ENCODE peak calls at places on chromosomes 7 and 10, in eight cellular contexts. One of them, this sample, is unnamed.

GRCh38 chr10:71788954-71789353 is 15.6 kb upstream of the VSIR start:
- DNase-seq in stomach: no peak
- DNase-seq in sigmoid colon: no peak
- DNase-seq in A549: no peak
- DNase-seq in IMR-90: no peak
- DNase-seq in Peyer's patch: no peak
- DNase-seq in body of pancreas: no peak
- DNase-seq in HepG2: no peak
- DNase-seq in this sample: no peak

GRCh38 chr7:13628231-13629001 is 361.1 kb downstream of the ETV1 start:
- DNase-seq in stomach: no peak
- DNase-seq in HepG2: no peak
- DNase-seq in sigmoid colon: no peak
- DNase-seq in IMR-90: peak; percentile 55
- DNase-seq in Peyer's patch: no peak
- DNase-seq in A549: no peak
- DNase-seq in body of pancreas: no peak
- DNase-seq in this sample: no peak

GRCh38 chr7:157938211-157938610 is 601.4 kb downstream of the DNAJB6 start:
- DNase-seq in A549: no peak
- DNase-seq in HepG2: no peak
- DNase-seq in body of pancreas: no peak
- DNase-seq in sigmoid colon: no peak
- DNase-seq in IMR-90: no peak
- DNase-seq in stomach: no peak
- DNase-seq in Peyer's patch: no peak
- DNase-seq in this sample: no peak

GRCh38 chr7:51079494-51079893 is 237.1 kb downstream of the COBL start:
- DNase-seq in Peyer's patch: no peak
- DNase-seq in A549: no peak
- DNase-seq in stomach: no peak
- DNase-seq in IMR-90: no peak
- DNase-seq in HepG2: no peak
- DNase-seq in sigmoid colon: no peak
- DNase-seq in body of pancreas: peak; percentile 78
- DNase-seq in this sample: no peak

GRCh38 chr7:34696415-34696814 is 38.4 kb downstream of the NPSR1 start:
- DNase-seq in HepG2: no peak
- DNase-seq in IMR-90: no peak
- DNase-seq in A549: no peak
- DNase-seq in Peyer's patch: no peak
- DNase-seq in sigmoid colon: no peak
- DNase-seq in body of pancreas: no peak
- DNase-seq in stomach: no peak
- DNase-seq in this sample: no peak

GRCh38 chr7:29337628-29338116 is 143.1 kb downstream of the CHN2 start:
- DNase-seq in stomach: no peak
- DNase-seq in sigmoid colon: no peak
- DNase-seq in Peyer's patch: peak; percentile 21
- DNase-seq in A549: no peak
- DNase-seq in body of pancreas: no peak
- DNase-seq in IMR-90: no peak
- DNase-seq in HepG2: no peak
- DNase-seq in this sample: no peak

GRCh38 chr10:25631471-25631870 is 302.6 kb upstream of the MYO3A start:
- DNase-seq in IMR-90: no peak
- DNase-seq in Peyer's patch: no peak
- DNase-seq in stomach: no peak
- DNase-seq in A549: no peak
- DNase-seq in HepG2: no peak
- DNase-seq in sigmoid colon: no peak
- DNase-seq in body of pancreas: no peak
- DNase-seq in this sample: peak; percentile 30

GRCh38 chr7:110987130-110987693 is 103.7 kb upstream of the LRRN3 start:
- DNase-seq in stomach: no peak
- DNase-seq in A549: no peak
- DNase-seq in sigmoid colon: no peak
- DNase-seq in HepG2: no peak
- DNase-seq in IMR-90: no peak
- DNase-seq in body of pancreas: no peak
- DNase-seq in Peyer's patch: no peak
- DNase-seq in this sample: no peak

GRCh38 chr7:156379242-156380070 is 261.1 kb upstream of the RNF32 start:
- DNase-seq in HepG2: peak; percentile 83
- DNase-seq in stomach: no peak
- DNase-seq in body of pancreas: peak; percentile 53
- DNase-seq in sigmoid colon: no peak
- DNase-seq in Peyer's patch: no peak
- DNase-seq in A549: no peak
- DNase-seq in IMR-90: no peak
- DNase-seq in this sample: no peak

GRCh38 chr10:7258948-7259523 is 151.8 kb downstream of the SFMBT2 start:
- DNase-seq in Peyer's patch: peak; percentile 63
- DNase-seq in IMR-90: no peak
- DNase-seq in A549: no peak
- DNase-seq in body of pancreas: no peak
- DNase-seq in HepG2: no peak
- DNase-seq in stomach: no peak
- DNase-seq in sigmoid colon: no peak
- DNase-seq in this sample: no peak

GRCh38 chr10:77069020-77069419 is 568.6 kb downstream of the KCNMA1 start:
- DNase-seq in Peyer's patch: no peak
- DNase-seq in HepG2: no peak
- DNase-seq in sigmoid colon: no peak
- DNase-seq in stomach: no peak
- DNase-seq in body of pancreas: no peak
- DNase-seq in A549: no peak
- DNase-seq in IMR-90: no peak
- DNase-seq in this sample: no peak

GRCh38 chr10:13536674-13537366 is 8.0 kb upstream of the BEND7 start:
- DNase-seq in A549: peak; percentile 70
- DNase-seq in stomach: peak; percentile 67
- DNase-seq in IMR-90: peak; percentile 41
- DNase-seq in body of pancreas: peak; percentile 76
- DNase-seq in sigmoid colon: no peak
- DNase-seq in HepG2: peak; percentile 65
- DNase-seq in Peyer's patch: no peak
- DNase-seq in this sample: no peak

GRCh38 chr7:44707558-44708230 is 41.0 kb upstream of the ZMIZ2 start:
- DNase-seq in body of pancreas: peak; percentile 18
- DNase-seq in A549: no peak
- DNase-seq in HepG2: no peak
- DNase-seq in stomach: no peak
- DNase-seq in Peyer's patch: no peak
- DNase-seq in sigmoid colon: no peak
- DNase-seq in IMR-90: no peak
- DNase-seq in this sample: no peak

GRCh38 chr7:2006231-2006771 is 226.4 kb downstream of the MAD1L1 start:
- DNase-seq in body of pancreas: peak; percentile 3
- DNase-seq in HepG2: no peak
- DNase-seq in A549: no peak
- DNase-seq in IMR-90: no peak
- DNase-seq in sigmoid colon: peak; percentile 32
- DNase-seq in Peyer's patch: no peak
- DNase-seq in stomach: no peak
- DNase-seq in this sample: no peak

GRCh38 chr10:127600479-127600878 is 51.4 kb downstream of the NPS start:
- DNase-seq in Peyer's patch: no peak
- DNase-seq in A549: no peak
- DNase-seq in body of pancreas: no peak
- DNase-seq in HepG2: peak; percentile 9
- DNase-seq in stomach: no peak
- DNase-seq in IMR-90: no peak
- DNase-seq in sigmoid colon: no peak
- DNase-seq in this sample: no peak

GRCh38 chr10:102117391-102118159 is 2.6 kb downstream of the LDB1 start:
- DNase-seq in Peyer's patch: peak; percentile 61
- DNase-seq in sigmoid colon: peak; percentile 95
- DNase-seq in body of pancreas: peak; percentile 92
- DNase-seq in IMR-90: peak; percentile 73
- DNase-seq in stomach: peak; percentile 91
- DNase-seq in HepG2: peak; percentile 78
- DNase-seq in A549: peak; percentile 53
- DNase-seq in this sample: peak; percentile 86

GRCh38 chr10:18140957-18141888 is 999 bp downstream of the CACNB2 start:
- DNase-seq in Peyer's patch: no peak
- DNase-seq in body of pancreas: peak; percentile 46
- DNase-seq in A549: no peak
- DNase-seq in stomach: no peak
- DNase-seq in sigmoid colon: peak; percentile 76
- DNase-seq in IMR-90: no peak
- DNase-seq in HepG2: no peak
- DNase-seq in this sample: no peak

GRCh38 chr7:101507791-101508252 is 121.3 kb downstream of the MYL10 start:
- DNase-seq in IMR-90: peak; percentile 42
- DNase-seq in body of pancreas: peak; percentile 45
- DNase-seq in HepG2: peak; percentile 78
- DNase-seq in A549: peak; percentile 84
- DNase-seq in stomach: no peak
- DNase-seq in sigmoid colon: no peak
- DNase-seq in Peyer's patch: peak; percentile 19
- DNase-seq in this sample: no peak
- H3K4me3 ChIP-seq in IMR-90: no peak overlapping the region
- H3K4me3 ChIP-seq in body of pancreas: no peak overlapping the region
- H3K4me3 ChIP-seq in HepG2: no peak overlapping the region
- H3K4me3 ChIP-seq in A549: no peak overlapping the region
- H3K4me3 ChIP-seq in stomach: no peak overlapping the region
- H3K4me3 ChIP-seq in sigmoid colon: no peak overlapping the region
- H3K4me3 ChIP-seq in Peyer's patch: no peak overlapping the region
- H3K4me3 ChIP-seq in this sample: no peak overlapping the region

GRCh38 chr7:30906014-30906413 is 5.6 kb upstream of the AQP1 start:
- DNase-seq in stomach: no peak
- DNase-seq in HepG2: no peak
- DNase-seq in A549: no peak
- DNase-seq in body of pancreas: peak; percentile 61
- DNase-seq in IMR-90: no peak
- DNase-seq in sigmoid colon: no peak
- DNase-seq in Peyer's patch: no peak
- DNase-seq in this sample: no peak
- H3K27ac ChIP-seq in stomach: no peak overlapping the region
- H3K27ac ChIP-seq in HepG2: no peak overlapping the region
- H3K27ac ChIP-seq in A549: no peak overlapping the region
- H3K27ac ChIP-seq in body of pancreas: no peak overlapping the region
- H3K27ac ChIP-seq in IMR-90: no peak overlapping the region
- H3K27ac ChIP-seq in sigmoid colon: peak overlapping the region; percentile 90
- H3K27ac ChIP-seq in Peyer's patch: peak overlapping the region; percentile 72
- H3K27ac ChIP-seq in this sample: no peak overlapping the region

GRCh38 chr7:16916111-16916639 is 34.4 kb upstream of the AGR3 start:
- DNase-seq in HepG2: no peak
- DNase-seq in body of pancreas: no peak
- DNase-seq in stomach: no peak
- DNase-seq in IMR-90: peak; percentile 89
- DNase-seq in sigmoid colon: no peak
- DNase-seq in A549: peak; percentile 75
- DNase-seq in Peyer's patch: no peak
- DNase-seq in this sample: no peak

GRCh38 chr7:16915405-16915804 is 33.6 kb upstream of the AGR3 start:
- DNase-seq in HepG2: no peak
- DNase-seq in A549: no peak
- DNase-seq in Peyer's patch: no peak
- DNase-seq in stomach: no peak
- DNase-seq in IMR-90: peak; percentile 91
- DNase-seq in sigmoid colon: no peak
- DNase-seq in body of pancreas: no peak
- DNase-seq in this sample: no peak

GRCh38 chr7:16914771-16915170 is 33.0 kb upstream of the AGR3 start:
- DNase-seq in Peyer's patch: no peak
- DNase-seq in IMR-90: no peak
- DNase-seq in HepG2: peak; percentile 81
- DNase-seq in A549: peak; percentile 45
- DNase-seq in body of pancreas: no peak
- DNase-seq in sigmoid colon: no peak
- DNase-seq in stomach: no peak
- DNase-seq in this sample: no peak

GRCh38 chr7:16918288-16918895 is 36.6 kb upstream of the AGR3 start:
- DNase-seq in HepG2: peak; percentile 31
- DNase-seq in IMR-90: peak; percentile 64
- DNase-seq in body of pancreas: peak; percentile 26
- DNase-seq in stomach: peak; percentile 32
- DNase-seq in Peyer's patch: no peak
- DNase-seq in sigmoid colon: no peak
- DNase-seq in A549: peak; percentile 68
- DNase-seq in this sample: peak; percentile 35

DNA sequence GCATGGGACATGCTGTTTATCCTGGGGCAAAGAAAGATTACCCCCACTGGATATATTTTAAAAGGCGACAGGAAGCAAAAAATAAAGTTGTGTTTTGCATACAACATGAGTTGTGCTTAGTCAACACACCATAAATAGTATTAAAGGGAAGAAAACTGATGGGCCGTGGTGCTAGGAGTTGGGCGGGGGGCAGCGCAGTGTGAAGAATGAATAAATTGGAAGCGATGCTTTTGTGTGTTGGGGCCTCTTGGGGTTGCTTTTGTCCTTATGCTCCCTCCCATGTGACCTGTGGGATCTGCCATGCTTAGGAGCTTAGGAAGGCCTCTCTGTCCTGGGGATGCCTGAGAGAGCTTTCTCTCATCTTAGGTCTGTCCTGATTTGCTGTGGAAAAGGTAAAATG is 35.0 kb upstream of the AGR3 start:
- DNase-seq in Peyer's patch: no peak
- DNase-seq in body of pancreas: no peak
- DNase-seq in IMR-90: no peak
- DNase-seq in sigmoid colon: no peak
- DNase-seq in HepG2: no peak
- DNase-seq in A549: no peak
- DNase-seq in stomach: no peak
- DNase-seq in this sample: no peak
- H3K4me3 ChIP-seq in Peyer's patch: no peak overlapping the region
- H3K4me3 ChIP-seq in body of pancreas: no peak overlapping the region
- H3K4me3 ChIP-seq in IMR-90: no peak overlapping the region
- H3K4me3 ChIP-seq in sigmoid colon: no peak overlapping the region
- H3K4me3 ChIP-seq in HepG2: no peak overlapping the region
- H3K4me3 ChIP-seq in A549: peak overlapping the region; percentile 15
- H3K4me3 ChIP-seq in stomach: no peak overlapping the region
- H3K4me3 ChIP-seq in this sample: no peak overlapping the region

DNA sequence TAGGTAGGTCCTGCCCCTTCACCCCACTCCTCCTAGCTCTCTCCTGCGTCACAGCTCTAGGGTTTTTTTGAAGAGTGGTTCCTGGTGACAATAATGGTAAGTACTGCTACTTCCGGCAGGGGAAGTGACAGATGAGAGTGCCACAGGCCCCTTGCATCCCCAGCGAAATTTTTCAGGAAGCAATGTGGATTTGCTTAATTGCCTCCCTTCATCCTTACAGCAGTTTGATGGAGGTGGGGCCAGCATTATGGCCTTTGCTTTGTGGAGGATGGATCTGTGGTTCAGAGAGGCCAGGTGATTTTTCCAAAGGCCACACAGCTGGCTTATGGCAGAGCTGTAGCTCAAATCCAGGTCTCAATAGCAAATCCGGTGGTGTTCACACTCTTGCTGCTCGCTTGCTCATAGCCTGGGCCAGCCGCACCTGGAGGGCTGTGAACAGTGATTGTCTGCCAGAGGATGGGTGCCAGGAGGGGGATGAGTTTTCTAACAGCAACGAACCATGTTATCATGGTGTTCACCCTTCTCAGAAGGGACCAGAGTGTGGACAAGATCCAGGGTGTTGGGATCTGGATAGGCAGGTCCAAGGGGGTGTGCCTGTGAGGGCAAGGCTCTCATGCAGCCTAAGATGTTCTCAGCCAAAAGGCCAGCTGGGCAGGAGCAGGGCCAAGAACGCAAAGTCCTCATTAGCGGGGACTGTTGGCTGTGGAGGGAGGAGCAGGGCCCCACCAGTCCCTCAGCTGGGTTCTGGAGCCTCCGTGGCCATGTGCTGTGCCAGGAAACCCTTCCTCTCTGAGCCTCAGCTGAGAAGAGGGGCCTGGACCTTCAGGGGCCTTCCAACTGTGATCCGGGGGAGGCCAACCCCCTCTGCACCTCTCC is 89.0 kb downstream of the EMX2 start:
- DNase-seq in IMR-90: no peak
- DNase-seq in Peyer's patch: no peak
- DNase-seq in stomach: no peak
- DNase-seq in A549: no peak
- DNase-seq in sigmoid colon: no peak
- DNase-seq in HepG2: no peak
- DNase-seq in body of pancreas: no peak
- DNase-seq in this sample: peak; percentile 27
- H3K27ac ChIP-seq in IMR-90: no peak overlapping the region
- H3K27ac ChIP-seq in Peyer's patch: no peak overlapping the region
- H3K27ac ChIP-seq in stomach: no peak overlapping the region
- H3K27ac ChIP-seq in A549: no peak overlapping the region
- H3K27ac ChIP-seq in sigmoid colon: no peak overlapping the region
- H3K27ac ChIP-seq in HepG2: no peak overlapping the region
- H3K27ac ChIP-seq in body of pancreas: no peak overlapping the region
- H3K27ac ChIP-seq in this sample: no peak overlapping the region